ENCODE peak calls at places on chromosomes 3 and 15, in nine cellular contexts. One of them, this sample, is unnamed.

GRCh38 chr15:62491642-62492041 is 326.6 kb upstream of the C2CD4B start:
- DNase-seq in Right ventricle myocardium superior: no peak
- DNase-seq in stromal cell of bone marrow: no peak
- DNase-seq in bronchial epithelial cell: no peak
- DNase-seq in stimulated activated CD4-positive, alpha-beta T cell treated with anti-CD3 and anti-CD28 coated beads, Interleukin-2, amount 100 ng/mL, for 48 hours: no peak
- DNase-seq in left ventricle myocardium superior: no peak
- DNase-seq in brain microvascular endothelial cell: peak
- DNase-seq in CD8-positive, alpha-beta T cell: no peak
- DNase-seq in mammary epithelial cell: no peak
- DNase-seq in this sample: no peak

GRCh38 chr15:101357333-101357732 is 62.3 kb upstream of the SNRPA1 start:
- DNase-seq in brain microvascular endothelial cell: no peak
- DNase-seq in left ventricle myocardium superior: peak
- DNase-seq in stromal cell of bone marrow: no peak
- DNase-seq in CD8-positive, alpha-beta T cell: no peak
- DNase-seq in stimulated activated CD4-positive, alpha-beta T cell treated with anti-CD3 and anti-CD28 coated beads, Interleukin-2, amount 100 ng/mL, for 48 hours: no peak
- DNase-seq in mammary epithelial cell: peak
- DNase-seq in Right ventricle myocardium superior: peak
- DNase-seq in bronchial epithelial cell: peak
- DNase-seq in this sample: no peak

GRCh38 chr3:150235799-150236198 is 172.3 kb upstream of the TSC22D2 start:
- DNase-seq in CD8-positive, alpha-beta T cell: no peak
- DNase-seq in brain microvascular endothelial cell: peak
- DNase-seq in stimulated activated CD4-positive, alpha-beta T cell treated with anti-CD3 and anti-CD28 coated beads, Interleukin-2, amount 100 ng/mL, for 48 hours: no peak
- DNase-seq in left ventricle myocardium superior: no peak
- DNase-seq in mammary epithelial cell: no peak
- DNase-seq in bronchial epithelial cell: peak
- DNase-seq in Right ventricle myocardium superior: no peak
- DNase-seq in stromal cell of bone marrow: peak
- DNase-seq in this sample: no peak

GRCh38 chr3:141405581-141405980 is 37.3 kb downstream of the ZBTB38 start:
- DNase-seq in bronchial epithelial cell: no peak
- DNase-seq in stimulated activated CD4-positive, alpha-beta T cell treated with anti-CD3 and anti-CD28 coated beads, Interleukin-2, amount 100 ng/mL, for 48 hours: no peak
- DNase-seq in left ventricle myocardium superior: no peak
- DNase-seq in Right ventricle myocardium superior: no peak
- DNase-seq in CD8-positive, alpha-beta T cell: no peak
- DNase-seq in brain microvascular endothelial cell: peak
- DNase-seq in mammary epithelial cell: no peak
- DNase-seq in stromal cell of bone marrow: no peak
- DNase-seq in this sample: no peak

GRCh38 chr3:155426524-155427230 is 133.2 kb upstream of the STRIT1 start:
- DNase-seq in stromal cell of bone marrow: no peak
- DNase-seq in Right ventricle myocardium superior: no peak
- DNase-seq in brain microvascular endothelial cell: peak
- DNase-seq in CD8-positive, alpha-beta T cell: no peak
- DNase-seq in stimulated activated CD4-positive, alpha-beta T cell treated with anti-CD3 and anti-CD28 coated beads, Interleukin-2, amount 100 ng/mL, for 48 hours: no peak
- DNase-seq in bronchial epithelial cell: peak
- DNase-seq in mammary epithelial cell: peak
- DNase-seq in left ventricle myocardium superior: no peak
- DNase-seq in this sample: no peak

GRCh38 chr15:69887018-69887417 is 210.7 kb downstream of the TLE3 start:
- DNase-seq in brain microvascular endothelial cell: no peak
- DNase-seq in CD8-positive, alpha-beta T cell: no peak
- DNase-seq in left ventricle myocardium superior: no peak
- DNase-seq in Right ventricle myocardium superior: no peak
- DNase-seq in stimulated activated CD4-positive, alpha-beta T cell treated with anti-CD3 and anti-CD28 coated beads, Interleukin-2, amount 100 ng/mL, for 48 hours: no peak
- DNase-seq in stromal cell of bone marrow: no peak
- DNase-seq in bronchial epithelial cell: no peak
- DNase-seq in mammary epithelial cell: no peak
- DNase-seq in this sample: no peak

GRCh38 chr3:195897853-195898415 is 10.4 kb downstream of the TNK2 start:
- DNase-seq in mammary epithelial cell: no peak
- DNase-seq in left ventricle myocardium superior: peak
- DNase-seq in brain microvascular endothelial cell: no peak
- DNase-seq in stromal cell of bone marrow: no peak
- DNase-seq in bronchial epithelial cell: peak
- DNase-seq in Right ventricle myocardium superior: peak
- DNase-seq in stimulated activated CD4-positive, alpha-beta T cell treated with anti-CD3 and anti-CD28 coated beads, Interleukin-2, amount 100 ng/mL, for 48 hours: no peak
- DNase-seq in CD8-positive, alpha-beta T cell: no peak
- DNase-seq in this sample: no peak

GRCh38 chr15:85937661-85938060 is 142.0 kb upstream of the AGBL1 start:
- DNase-seq in stimulated activated CD4-positive, alpha-beta T cell treated with anti-CD3 and anti-CD28 coated beads, Interleukin-2, amount 100 ng/mL, for 48 hours: no peak
- DNase-seq in bronchial epithelial cell: no peak
- DNase-seq in brain microvascular endothelial cell: no peak
- DNase-seq in Right ventricle myocardium superior: no peak
- DNase-seq in left ventricle myocardium superior: no peak
- DNase-seq in mammary epithelial cell: no peak
- DNase-seq in stromal cell of bone marrow: no peak
- DNase-seq in CD8-positive, alpha-beta T cell: no peak
- DNase-seq in this sample: no peak

GRCh38 chr3:175477651-175478224 is 618.6 kb downstream of the NAALADL2 start:
- DNase-seq in left ventricle myocardium superior: no peak
- DNase-seq in stromal cell of bone marrow: no peak
- DNase-seq in Right ventricle myocardium superior: no peak
- DNase-seq in mammary epithelial cell: no peak
- DNase-seq in brain microvascular endothelial cell: no peak
- DNase-seq in stimulated activated CD4-positive, alpha-beta T cell treated with anti-CD3 and anti-CD28 coated beads, Interleukin-2, amount 100 ng/mL, for 48 hours: no peak
- DNase-seq in bronchial epithelial cell: no peak
- DNase-seq in CD8-positive, alpha-beta T cell: no peak
- DNase-seq in this sample: no peak

GRCh38 chr15:81410318-81410753 is 36.3 kb upstream of the TMC3 start:
- DNase-seq in brain microvascular endothelial cell: peak
- DNase-seq in left ventricle myocardium superior: peak
- DNase-seq in mammary epithelial cell: peak
- DNase-seq in Right ventricle myocardium superior: peak
- DNase-seq in CD8-positive, alpha-beta T cell: no peak
- DNase-seq in bronchial epithelial cell: peak
- DNase-seq in stimulated activated CD4-positive, alpha-beta T cell treated with anti-CD3 and anti-CD28 coated beads, Interleukin-2, amount 100 ng/mL, for 48 hours: peak
- DNase-seq in stromal cell of bone marrow: peak
- DNase-seq in this sample: no peak

This sample was measured in transverse colon.